ENCODE peak calls at places on chromosomes 2 and 18, in nine cellular contexts. H is T1000, F is NCI-H1417, U is COR-L47, M is GM12865, N is germinal center, S is mammary epithelial cell, Q is mesendoderm, R is adrenal gland. T is an unnamed sample.

GRCh38 chr2:161414015-161414384 is 2.1 kb upstream of the TBR1 start:
- DNase-seq in H (no peak), F (no peak), U (no peak), M (no peak), N (no peak), S (no peak), Q (no peak), R (no peak), T (no peak)

GRCh38 chr2:109712126-109712455 is 82.0 kb upstream of the RGPD5 start:
- DNase-seq in H (no peak), F (no peak), U (no peak), M (no peak), N (no peak), S (no peak), Q (no peak), R (no peak), T (no peak)

GRCh38 chr18:58829263-58829662 is 35.4 kb upstream of the ZNF532 start:
- DNase-seq in H (no peak), F (no peak), U (no peak), M (no peak), N (no peak), S (no peak), Q (no peak), R (no peak), T (no peak)

GRCh38 chr2:38218583-38218982 is 142.6 kb upstream of the CYP1B1 start:
- DNase-seq in H (no peak), F (no peak), U (no peak), M (no peak), N (no peak), S (no peak), Q (no peak), R (peak), T (no peak)

GRCh38 chr2:48482313-48482712 is 47.6 kb upstream of the STON1 start:
- DNase-seq in H (no peak), F (no peak), U (no peak), M (no peak), N (no peak), S (no peak), Q (no peak), R (no peak), T (peak)

GRCh38 chr2:128635361-128635900 is 316.8 kb upstream of the HS6ST1 start:
- DNase-seq in H (no peak), F (no peak), U (no peak), M (no peak), N (no peak), S (no peak), Q (peak), R (peak), T (no peak)

GRCh38 chr2:88626171-88627054 is 851 bp downstream of the EIF2AK3 start:
- DNase-seq in H (no peak), F (no peak), U (peak), M (peak), N (peak), S (peak), Q (peak), R (peak), T (no peak)

GRCh38 chr18:38695559-38696270 is 1130.1 kb upstream of the CELF4 start:
- DNase-seq in H (no peak), F (no peak), U (no peak), M (peak), N (no peak), S (peak), Q (no peak), R (no peak), T (peak)

GRCh38 chr2:121052023-121052422 is 233.0 kb downstream of the TFCP2L1 start:
- DNase-seq in H (no peak), F (no peak), U (no peak), M (no peak), N (no peak), S (no peak), Q (no peak), R (no peak), T (no peak)

GRCh38 chr18:59564516-59564915 is 132.7 kb downstream of the CCBE1 start:
- DNase-seq in H (no peak), F (no peak), U (no peak), M (no peak), N (no peak), S (no peak), Q (no peak), R (no peak), T (no peak)

GRCh38 chr2:54668711-54669110 is 54.8 kb upstream of the EML6 start:
- DNase-seq in H (no peak), F (no peak), U (no peak), M (no peak), N (no peak), S (no peak), Q (no peak), R (no peak), T (no peak)

GRCh38 chr2:138115664-138116063 is 151.4 kb downstream of the HNMT start:
- DNase-seq in H (no peak), F (no peak), U (no peak), M (no peak), N (no peak), S (peak), Q (no peak), R (no peak), T (peak)

GRCh38 chr2:152189622-152190495 is 14.3 kb upstream of the STAM2 start:
- DNase-seq in H (no peak), F (peak), U (peak), M (peak), N (peak), S (peak), Q (peak), R (peak), T (no peak)

GRCh38 chr2:85024372-85025047 is 53.5 kb downstream of the KCMF1 start:
- DNase-seq in H (no peak), F (no peak), U (no peak), M (no peak), N (no peak), S (no peak), Q (no peak), R (no peak), T (no peak)

GRCh38 chr18:42030586-42031182 is 75.7 kb downstream of the PIK3C3 start:
- DNase-seq in H (no peak), F (no peak), U (peak), M (peak), N (peak), S (no peak), Q (peak), R (no peak), T (no peak)

GRCh38 chr2:29817846-29818680 is 103.3 kb downstream of the ALK start:
- DNase-seq in H (no peak), F (no peak), U (no peak), M (no peak), N (no peak), S (no peak), Q (no peak), R (no peak), T (no peak)

GRCh38 chr2:632471-632870 is 44.7 kb downstream of the TMEM18 start:
- DNase-seq in H (no peak), F (no peak), U (no peak), M (no peak), N (no peak), S (no peak), Q (no peak), R (no peak), T (no peak)

GRCh38 chr18:70195852-70196434 is 9.5 kb downstream of the RTTN start:
- DNase-seq in H (no peak), F (peak), U (peak), M (peak), N (peak), S (peak), Q (peak), R (no peak), T (no peak)

GRCh38 chr2:95068256-95068655 is 42.7 kb downstream of the MAL start:
- DNase-seq in H (no peak), F (no peak), U (no peak), M (no peak), N (no peak), S (no peak), Q (no peak), R (peak), T (no peak)

GRCh38 chr2:47336259-47337238 is 66.4 kb upstream of the MSH2 start:
- DNase-seq in H (no peak), F (no peak), U (no peak), M (peak), N (peak), S (no peak), Q (peak), R (peak), T (no peak)

GRCh38 chr18:77164762-77165485 is 32.3 kb upstream of the MBP start:
- DNase-seq in H (no peak), F (no peak), U (no peak), M (no peak), N (no peak), S (no peak), Q (no peak), R (no peak), T (no peak)

GRCh38 chr2:108602422-108602821 is 68.2 kb downstream of the LIMS1 start:
- DNase-seq in H (no peak), F (no peak), U (no peak), M (no peak), N (no peak), S (no peak), Q (no peak), R (no peak), T (no peak)

GRCh38 chr2:136207030-136207623 is 89.2 kb upstream of the CXCR4 start:
- DNase-seq in H (no peak), F (peak), U (no peak), M (peak), N (peak), S (no peak), Q (no peak), R (peak), T (no peak)

GRCh38 chr2:27065128-27065527 is 6.3 kb downstream of the OST4 start:
- DNase-seq in H (no peak), F (no peak), U (no peak), M (no peak), N (no peak), S (no peak), Q (no peak), R (no peak), T (no peak)

GRCh38 chr2:118969734-118970395 is 27.9 kb downstream of the MARCO start:
- DNase-seq in H (no peak), F (no peak), U (no peak), M (no peak), N (no peak), S (no peak), Q (peak), R (no peak), T (no peak)

GRCh38 chr2:174552891-174553290 is 44.7 kb downstream of the WIPF1 start:
- DNase-seq in H (no peak), F (no peak), U (no peak), M (no peak), N (no peak), S (no peak), Q (no peak), R (no peak), T (no peak)

GRCh38 chr2:157075924-157076323 is 181.6 kb upstream of the GALNT5 start:
- DNase-seq in H (no peak), F (no peak), U (no peak), M (no peak), N (no peak), S (no peak), Q (no peak), R (no peak), T (no peak)

GRCh38 chr2:176832086-176832485 is 380.5 kb upstream of the HNRNPA3 start:
- DNase-seq in H (no peak), F (no peak), U (no peak), M (no peak), N (no peak), S (no peak), Q (no peak), R (no peak), T (no peak)

GRCh38 chr2:6937582-6937981 is 20.4 kb downstream of the RNF144A start:
- DNase-seq in H (no peak), F (no peak), U (no peak), M (no peak), N (no peak), S (no peak), Q (no peak), R (peak), T (no peak)

GRCh38 chr2:7749895-7750559 is 832.8 kb downstream of the RNF144A start:
- DNase-seq in H (no peak), F (no peak), U (no peak), M (no peak), N (no peak), S (peak), Q (no peak), R (no peak), T (no peak)

GRCh38 chr2:170264522-170264860 is 86.5 kb downstream of the MYO3B start:
- DNase-seq in H (no peak), F (no peak), U (no peak), M (no peak), N (no peak), S (no peak), Q (no peak), R (no peak), T (no peak)

GRCh38 chr18:8948471-8949149 is 153.9 kb upstream of the NDUFV2 start:
- DNase-seq in H (peak), F (no peak), U (no peak), M (no peak), N (no peak), S (peak), Q (peak), R (no peak), T (peak)

GRCh38 chr2:140597836-140598235 is 1533.0 kb downstream of the LRP1B start:
- DNase-seq in H (no peak), F (no peak), U (no peak), M (peak), N (no peak), S (no peak), Q (peak), R (no peak), T (no peak)

GRCh38 chr2:160411955-160412354 is 81.7 kb downstream of the RBMS1 start:
- DNase-seq in H (no peak), F (no peak), U (no peak), M (no peak), N (no peak), S (peak), Q (no peak), R (no peak), T (no peak)

GRCh38 chr18:50938912-50939311 is 28.9 kb upstream of the ELAC1 start:
- DNase-seq in H (no peak), F (no peak), U (no peak), M (no peak), N (no peak), S (no peak), Q (no peak), R (no peak), T (no peak)